ENCODE peak calls at places on chromosomes 7 and 10, in six cellular contexts. J, I, T, K, Y and V are unnamed samples.

GRCh38 chr10:114228156-114228555 is 10.9 kb upstream of the VWA2 start:
- DNase-seq in J (no peak), I (no peak), T (no peak), K (no peak), Y (no peak), V (no peak)

GRCh38 chr10:122149138-122149606 is 121.9 kb upstream of the BTBD16 start:
- DNase-seq in J (no peak), I (no peak), T (no peak), K (no peak), Y (no peak), V (no peak)

GRCh38 chr10:17644485-17644964 is 574 bp downstream of the STAM start:
- DNase-seq in J (peak), I (no peak), T (peak), K (no peak), Y (peak), V (peak)

GRCh38 chr7:69687739-69688431 is 89.6 kb downstream of the AUTS2 start:
- DNase-seq in J (no peak), I (no peak), T (no peak), K (no peak), Y (no peak), V (no peak)

GRCh38 chr10:35460852-35461460 is 124.6 kb downstream of the CCNY start:
- DNase-seq in J (no peak), I (no peak), T (no peak), K (no peak), Y (no peak), V (no peak)

GRCh38 chr7:76296743-76297740 is 5.4 kb upstream of the HSPB1 start:
- DNase-seq in J (peak), I (peak), T (no peak), K (no peak), Y (no peak), V (peak)

GRCh38 chr10:30445716-30446115 is 11.7 kb downstream of the MAP3K8 start:
- DNase-seq in J (no peak), I (peak), T (no peak), K (no peak), Y (no peak), V (peak)

GRCh38 chr7:13181221-13181620 is 493.8 kb downstream of the ARL4A start:
- DNase-seq in J (peak), I (peak), T (no peak), K (no peak), Y (no peak), V (no peak)

GRCh38 chr7:111718886-111719285 is 156.6 kb upstream of the IMMP2L start:
- DNase-seq in J (no peak), I (no peak), T (no peak), K (no peak), Y (no peak), V (no peak)

GRCh38 chr7:139370943-139371313 is 11.2 kb downstream of the LUC7L2 start:
- DNase-seq in J (no peak), I (no peak), T (no peak), K (no peak), Y (peak), V (no peak)

GRCh38 chr10:53572799-53573198 is 800.2 kb upstream of the MBL2 start:
- DNase-seq in J (no peak), I (no peak), T (no peak), K (no peak), Y (no peak), V (no peak)

GRCh38 chr7:136528329-136528728 is 340.1 kb upstream of the CHRM2 start:
- DNase-seq in J (peak), I (peak), T (no peak), K (no peak), Y (no peak), V (peak)

GRCh38 chr7:121992046-121992445 is 119.1 kb downstream of the PTPRZ1 start:
- DNase-seq in J (no peak), I (no peak), T (no peak), K (no peak), Y (no peak), V (no peak)

GRCh38 chr10:69571618-69572158 is 1.5 kb downstream of the NEUROG3 start:
- DNase-seq in J (no peak), I (no peak), T (no peak), K (no peak), Y (peak), V (no peak)
- TF ChIP-seq EZH2 in J (no peak), I (no peak), T (no peak), K (no peak), Y (peak), V (no peak)

GRCh38 chr10:92720306-92721165 is 30.8 kb downstream of the HHEX start:
- DNase-seq in J (no peak), I (no peak), T (no peak), K (no peak), Y (no peak), V (no peak)
- TF ChIP-seq EZH2phosphoT487 in J (no peak), I (no peak), T (no peak), K (no peak), Y (no peak), V (no peak)

GRCh38 chr7:93575555-93576397 is 1.3 kb upstream of the CALCR start:
- DNase-seq in J (no peak), I (no peak), T (no peak), K (no peak), Y (peak), V (no peak)
- TF ChIP-seq EZH2 in J (no peak), I (no peak), T (no peak), K (no peak), Y (peak), V (no peak)

GRCh38 chr7:114150704-114151103 is 231.9 kb upstream of the PPP1R3A start:
- DNase-seq in J (no peak), I (no peak), T (no peak), K (no peak), Y (no peak), V (no peak)
- TF ChIP-seq EZH2phosphoT487 in J (peak), I (no peak), T (no peak), K (no peak), Y (no peak), V (no peak)

DNA sequence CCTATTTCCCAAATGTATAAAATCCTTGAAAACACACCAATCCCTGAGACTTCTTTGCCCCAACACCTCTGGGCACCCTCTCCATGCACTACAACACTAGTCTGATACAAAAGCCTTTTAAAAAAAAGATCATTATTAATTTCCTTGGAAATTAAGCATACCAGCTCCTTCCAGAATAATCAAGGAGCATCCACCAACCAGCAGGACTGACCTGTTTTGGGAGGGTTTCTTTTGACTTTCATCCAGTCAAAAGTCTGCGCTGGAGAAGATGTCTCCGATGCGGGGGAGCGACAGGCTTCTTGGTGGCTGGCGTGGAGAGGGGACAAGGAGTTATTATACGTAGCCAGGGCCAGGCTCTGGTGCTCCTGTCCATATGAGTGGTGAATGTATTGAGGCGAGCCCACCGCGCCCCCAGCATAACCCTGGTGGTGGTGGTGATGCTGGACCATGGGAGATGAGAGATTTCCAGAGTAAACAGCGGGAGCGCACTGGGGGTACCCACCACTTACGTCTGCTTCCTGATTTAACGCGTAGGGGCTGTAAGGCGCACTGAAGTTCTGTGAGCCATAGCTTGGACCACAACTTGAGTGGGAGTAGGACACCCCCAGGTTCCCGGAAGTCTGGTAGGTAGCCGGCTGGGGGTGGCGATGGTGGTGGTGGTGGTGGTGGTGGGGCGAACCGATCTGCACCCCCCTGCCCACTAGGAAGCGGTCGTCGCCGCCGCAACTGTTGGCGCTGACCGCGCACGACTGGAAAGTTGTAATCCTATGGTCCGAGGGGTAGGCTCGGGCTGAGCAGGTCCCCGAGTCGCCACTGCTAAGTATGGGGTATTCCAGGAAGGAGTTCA is 527 bp downstream of the HOXA1 start:
- DNase-seq in J (no peak), I (no peak), T (no peak), K (no peak), Y (peak), V (no peak)
- TF ChIP-seq EZH2 in J (no peak), I (no peak), T (no peak), K (no peak), Y (peak), V (no peak)

GRCh38 chr7:100191775-100192174 is 14.1 kb downstream of the STAG3 start:
- DNase-seq in J (no peak), I (peak), T (no peak), K (no peak), Y (no peak), V (peak)
- TF ChIP-seq EZH2phosphoT487 in J (no peak), I (no peak), T (no peak), K (no peak), Y (no peak), V (no peak)

DNA sequence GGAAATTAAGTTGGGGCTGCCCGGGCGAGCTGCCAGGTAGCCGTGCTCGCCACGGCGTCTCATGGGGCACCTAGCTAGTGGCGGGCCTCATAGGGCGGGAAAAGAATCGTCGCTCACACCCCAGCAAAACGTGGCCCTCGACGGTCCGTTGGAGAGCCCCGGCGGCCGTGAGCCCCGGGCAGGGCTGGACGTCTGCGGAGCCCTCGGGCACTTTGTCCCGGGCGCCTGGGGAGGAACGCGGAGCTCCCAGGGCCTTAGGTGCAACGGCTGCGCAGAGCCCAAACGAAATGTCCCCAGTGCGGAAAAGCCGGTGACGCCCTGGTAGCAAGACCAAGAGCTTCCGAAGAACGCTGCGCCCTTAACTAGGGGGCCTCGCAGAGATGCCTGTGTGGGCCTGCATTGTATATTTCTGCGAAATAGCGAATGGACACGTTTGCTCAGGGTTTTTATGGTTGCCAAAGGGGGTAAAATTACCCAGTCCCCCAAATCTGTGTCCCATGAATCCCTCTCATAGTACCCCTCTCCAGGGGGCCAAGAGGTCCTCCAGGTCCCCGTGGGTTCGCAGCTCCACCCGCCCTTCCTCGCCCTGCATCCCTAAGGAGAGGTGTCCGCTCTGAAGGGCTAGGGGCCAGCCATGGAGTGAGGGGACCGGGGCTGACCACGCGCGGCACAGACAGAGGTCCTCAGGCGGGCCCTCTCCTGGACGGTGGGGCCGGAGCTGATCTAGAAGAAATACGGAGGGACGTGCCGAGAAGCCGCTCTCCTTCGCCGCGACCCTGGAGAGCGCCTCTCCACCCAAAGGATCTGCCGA is 1.0 kb upstream of the SFMBT2 start:
- DNase-seq in J (peak), I (no peak), T (no peak), K (no peak), Y (peak), V (no peak)
- TF ChIP-seq EZH2 in J (no peak), I (no peak), T (no peak), K (no peak), Y (peak), V (no peak)

GRCh38 chr7:97450516-97450915 is 281.4 kb upstream of the TAC1 start:
- DNase-seq in J (no peak), I (no peak), T (no peak), K (no peak), Y (no peak), V (no peak)
- TF ChIP-seq EZH2phosphoT487 in J (no peak), I (no peak), T (no peak), K (no peak), Y (no peak), V (no peak)

GRCh38 chr10:33302188-33302829 is 32.2 kb downstream of the NRP1 start:
- DNase-seq in J (no peak), I (no peak), T (no peak), K (no peak), Y (no peak), V (no peak)
- TF ChIP-seq EZH2 in J (no peak), I (no peak), T (no peak), K (no peak), Y (no peak), V (no peak)

GRCh38 chr10:120788756-120789155 is 62.4 kb upstream of the WDR11 start:
- DNase-seq in J (no peak), I (no peak), T (no peak), K (no peak), Y (no peak), V (no peak)
- TF ChIP-seq EZH2phosphoT487 in J (no peak), I (no peak), T (no peak), K (no peak), Y (no peak), V (no peak)